ENCODE peak calls at places on chromosomes 5 and 9, in nine cellular contexts. One of them, this sample, is unnamed.

GRCh38 chr9:26892251-26893029 is at the start of gene CAAP1:
- DNase-seq in BE2C: peak; percentile 95
- DNase-seq in stimulated activated CD8-positive, alpha-beta memory T cell treated with anti-CD3 and anti-CD28 coated beads, Interleukin-12 subunit alpha, Interleukin-12 subunit beta, amount 100 ng/mL, for 1 hour: peak; percentile 90
- DNase-seq in hippocampal formation: peak; percentile 85
- DNase-seq in C1 segment of cervical spinal cord: peak; percentile 87
- DNase-seq in aorta: peak; percentile 99
- DNase-seq in RKO: peak; percentile 95
- DNase-seq in fibroblast of pulmonary artery: peak; percentile 93
- DNase-seq in stimulated activated CD4-positive, alpha-beta T cell treated with anti-CD3 and anti-CD28 coated beads, Interleukin-2, amount 100 ng/mL, for 48 hours: peak; percentile 90
- DNase-seq in this sample: peak; percentile 90

GRCh38 chr5:96933764-96934163 is 2.1 kb upstream of the LNPEP start:
- DNase-seq in BE2C: no peak
- DNase-seq in stimulated activated CD8-positive, alpha-beta memory T cell treated with anti-CD3 and anti-CD28 coated beads, Interleukin-12 subunit alpha, Interleukin-12 subunit beta, amount 100 ng/mL, for 1 hour: no peak
- DNase-seq in hippocampal formation: no peak
- DNase-seq in C1 segment of cervical spinal cord: no peak
- DNase-seq in aorta: no peak
- DNase-seq in RKO: peak; percentile 48
- DNase-seq in fibroblast of pulmonary artery: no peak
- DNase-seq in stimulated activated CD4-positive, alpha-beta T cell treated with anti-CD3 and anti-CD28 coated beads, Interleukin-2, amount 100 ng/mL, for 48 hours: no peak
- DNase-seq in this sample: peak; percentile 27

GRCh38 chr9:107465467-107466451 is 23.8 kb downstream of the KLF4 start:
- DNase-seq in BE2C: peak; percentile 65
- DNase-seq in stimulated activated CD8-positive, alpha-beta memory T cell treated with anti-CD3 and anti-CD28 coated beads, Interleukin-12 subunit alpha, Interleukin-12 subunit beta, amount 100 ng/mL, for 1 hour: no peak
- DNase-seq in hippocampal formation: peak; percentile 37
- DNase-seq in C1 segment of cervical spinal cord: peak; percentile 44
- DNase-seq in aorta: peak; percentile 91
- DNase-seq in RKO: no peak
- DNase-seq in fibroblast of pulmonary artery: peak; percentile 64
- DNase-seq in stimulated activated CD4-positive, alpha-beta T cell treated with anti-CD3 and anti-CD28 coated beads, Interleukin-2, amount 100 ng/mL, for 48 hours: peak; percentile 47
- DNase-seq in this sample: peak; percentile 67

GRCh38 chr5:165502893-165503696 is 1997.7 kb downstream of the MAT2B start:
- DNase-seq in BE2C: no peak
- DNase-seq in stimulated activated CD8-positive, alpha-beta memory T cell treated with anti-CD3 and anti-CD28 coated beads, Interleukin-12 subunit alpha, Interleukin-12 subunit beta, amount 100 ng/mL, for 1 hour: no peak
- DNase-seq in hippocampal formation: no peak
- DNase-seq in C1 segment of cervical spinal cord: no peak
- DNase-seq in aorta: no peak
- DNase-seq in RKO: no peak
- DNase-seq in fibroblast of pulmonary artery: no peak
- DNase-seq in stimulated activated CD4-positive, alpha-beta T cell treated with anti-CD3 and anti-CD28 coated beads, Interleukin-2, amount 100 ng/mL, for 48 hours: no peak
- DNase-seq in this sample: no peak

GRCh38 chr9:89022071-89022721 is 30.9 kb downstream of the S1PR3 start:
- DNase-seq in BE2C: no peak
- DNase-seq in stimulated activated CD8-positive, alpha-beta memory T cell treated with anti-CD3 and anti-CD28 coated beads, Interleukin-12 subunit alpha, Interleukin-12 subunit beta, amount 100 ng/mL, for 1 hour: no peak
- DNase-seq in hippocampal formation: no peak
- DNase-seq in C1 segment of cervical spinal cord: no peak
- DNase-seq in aorta: no peak
- DNase-seq in RKO: no peak
- DNase-seq in fibroblast of pulmonary artery: peak; percentile 76
- DNase-seq in stimulated activated CD4-positive, alpha-beta T cell treated with anti-CD3 and anti-CD28 coated beads, Interleukin-2, amount 100 ng/mL, for 48 hours: no peak
- DNase-seq in this sample: no peak

GRCh38 chr9:104772707-104773106 is 8.8 kb downstream of the NIPSNAP3B start:
- DNase-seq in BE2C: no peak
- DNase-seq in stimulated activated CD8-positive, alpha-beta memory T cell treated with anti-CD3 and anti-CD28 coated beads, Interleukin-12 subunit alpha, Interleukin-12 subunit beta, amount 100 ng/mL, for 1 hour: no peak
- DNase-seq in hippocampal formation: no peak
- DNase-seq in C1 segment of cervical spinal cord: no peak
- DNase-seq in aorta: no peak
- DNase-seq in RKO: no peak
- DNase-seq in fibroblast of pulmonary artery: peak; percentile 28
- DNase-seq in stimulated activated CD4-positive, alpha-beta T cell treated with anti-CD3 and anti-CD28 coated beads, Interleukin-2, amount 100 ng/mL, for 48 hours: no peak
- DNase-seq in this sample: no peak

GRCh38 chr5:17224858-17225436 is 7.5 kb downstream of the BASP1 start:
- DNase-seq in BE2C: no peak
- DNase-seq in stimulated activated CD8-positive, alpha-beta memory T cell treated with anti-CD3 and anti-CD28 coated beads, Interleukin-12 subunit alpha, Interleukin-12 subunit beta, amount 100 ng/mL, for 1 hour: no peak
- DNase-seq in hippocampal formation: no peak
- DNase-seq in C1 segment of cervical spinal cord: no peak
- DNase-seq in aorta: no peak
- DNase-seq in RKO: peak; percentile 5
- DNase-seq in fibroblast of pulmonary artery: peak; percentile 27
- DNase-seq in stimulated activated CD4-positive, alpha-beta T cell treated with anti-CD3 and anti-CD28 coated beads, Interleukin-2, amount 100 ng/mL, for 48 hours: no peak
- DNase-seq in this sample: no peak

GRCh38 chr5:59125961-59126360 is 543.1 kb downstream of the RAB3C start:
- DNase-seq in BE2C: no peak
- DNase-seq in stimulated activated CD8-positive, alpha-beta memory T cell treated with anti-CD3 and anti-CD28 coated beads, Interleukin-12 subunit alpha, Interleukin-12 subunit beta, amount 100 ng/mL, for 1 hour: no peak
- DNase-seq in hippocampal formation: no peak
- DNase-seq in C1 segment of cervical spinal cord: no peak
- DNase-seq in aorta: no peak
- DNase-seq in RKO: no peak
- DNase-seq in fibroblast of pulmonary artery: no peak
- DNase-seq in stimulated activated CD4-positive, alpha-beta T cell treated with anti-CD3 and anti-CD28 coated beads, Interleukin-2, amount 100 ng/mL, for 48 hours: no peak
- DNase-seq in this sample: no peak

GRCh38 chr9:78288214-78288892 is 8.6 kb upstream of the PSAT1 start:
- DNase-seq in BE2C: no peak
- DNase-seq in stimulated activated CD8-positive, alpha-beta memory T cell treated with anti-CD3 and anti-CD28 coated beads, Interleukin-12 subunit alpha, Interleukin-12 subunit beta, amount 100 ng/mL, for 1 hour: no peak
- DNase-seq in hippocampal formation: no peak
- DNase-seq in C1 segment of cervical spinal cord: no peak
- DNase-seq in aorta: no peak
- DNase-seq in RKO: no peak
- DNase-seq in fibroblast of pulmonary artery: no peak
- DNase-seq in stimulated activated CD4-positive, alpha-beta T cell treated with anti-CD3 and anti-CD28 coated beads, Interleukin-2, amount 100 ng/mL, for 48 hours: no peak
- DNase-seq in this sample: no peak

GRCh38 chr5:164597293-164597900 is 1092.0 kb downstream of the MAT2B start:
- DNase-seq in BE2C: peak; percentile 64
- DNase-seq in stimulated activated CD8-positive, alpha-beta memory T cell treated with anti-CD3 and anti-CD28 coated beads, Interleukin-12 subunit alpha, Interleukin-12 subunit beta, amount 100 ng/mL, for 1 hour: no peak
- DNase-seq in hippocampal formation: no peak
- DNase-seq in C1 segment of cervical spinal cord: no peak
- DNase-seq in aorta: no peak
- DNase-seq in RKO: peak; percentile 49
- DNase-seq in fibroblast of pulmonary artery: no peak
- DNase-seq in stimulated activated CD4-positive, alpha-beta T cell treated with anti-CD3 and anti-CD28 coated beads, Interleukin-2, amount 100 ng/mL, for 48 hours: no peak
- DNase-seq in this sample: peak; percentile 31

GRCh38 chr5:167743685-167744084 is 547.8 kb upstream of the WWC1 start:
- DNase-seq in BE2C: no peak
- DNase-seq in stimulated activated CD8-positive, alpha-beta memory T cell treated with anti-CD3 and anti-CD28 coated beads, Interleukin-12 subunit alpha, Interleukin-12 subunit beta, amount 100 ng/mL, for 1 hour: no peak
- DNase-seq in hippocampal formation: no peak
- DNase-seq in C1 segment of cervical spinal cord: no peak
- DNase-seq in aorta: no peak
- DNase-seq in RKO: no peak
- DNase-seq in fibroblast of pulmonary artery: peak; percentile 83
- DNase-seq in stimulated activated CD4-positive, alpha-beta T cell treated with anti-CD3 and anti-CD28 coated beads, Interleukin-2, amount 100 ng/mL, for 48 hours: no peak
- DNase-seq in this sample: no peak

GRCh38 chr5:10243660-10244240 is 5.9 kb downstream of the ATPSCKMT start:
- DNase-seq in BE2C: no peak
- DNase-seq in stimulated activated CD8-positive, alpha-beta memory T cell treated with anti-CD3 and anti-CD28 coated beads, Interleukin-12 subunit alpha, Interleukin-12 subunit beta, amount 100 ng/mL, for 1 hour: no peak
- DNase-seq in hippocampal formation: no peak
- DNase-seq in C1 segment of cervical spinal cord: no peak
- DNase-seq in aorta: no peak
- DNase-seq in RKO: no peak
- DNase-seq in fibroblast of pulmonary artery: no peak
- DNase-seq in stimulated activated CD4-positive, alpha-beta T cell treated with anti-CD3 and anti-CD28 coated beads, Interleukin-2, amount 100 ng/mL, for 48 hours: no peak
- DNase-seq in this sample: no peak

GRCh38 chr9:132220069-132220468 is 58.2 kb downstream of the NTNG2 start:
- DNase-seq in BE2C: no peak
- DNase-seq in stimulated activated CD8-positive, alpha-beta memory T cell treated with anti-CD3 and anti-CD28 coated beads, Interleukin-12 subunit alpha, Interleukin-12 subunit beta, amount 100 ng/mL, for 1 hour: no peak
- DNase-seq in hippocampal formation: no peak
- DNase-seq in C1 segment of cervical spinal cord: no peak
- DNase-seq in aorta: no peak
- DNase-seq in RKO: no peak
- DNase-seq in fibroblast of pulmonary artery: no peak
- DNase-seq in stimulated activated CD4-positive, alpha-beta T cell treated with anti-CD3 and anti-CD28 coated beads, Interleukin-2, amount 100 ng/mL, for 48 hours: no peak
- DNase-seq in this sample: no peak

GRCh38 chr5:3602713-3603502 is 7.3 kb downstream of the IRX1 start:
- DNase-seq in BE2C: no peak
- DNase-seq in stimulated activated CD8-positive, alpha-beta memory T cell treated with anti-CD3 and anti-CD28 coated beads, Interleukin-12 subunit alpha, Interleukin-12 subunit beta, amount 100 ng/mL, for 1 hour: no peak
- DNase-seq in hippocampal formation: no peak
- DNase-seq in C1 segment of cervical spinal cord: no peak
- DNase-seq in aorta: peak; percentile 81
- DNase-seq in RKO: no peak
- DNase-seq in fibroblast of pulmonary artery: peak; percentile 15
- DNase-seq in stimulated activated CD4-positive, alpha-beta T cell treated with anti-CD3 and anti-CD28 coated beads, Interleukin-2, amount 100 ng/mL, for 48 hours: no peak
- DNase-seq in this sample: no peak

GRCh38 chr9:97518909-97519307 is 17.4 kb downstream of the TMOD1 start:
- DNase-seq in BE2C: no peak
- DNase-seq in stimulated activated CD8-positive, alpha-beta memory T cell treated with anti-CD3 and anti-CD28 coated beads, Interleukin-12 subunit alpha, Interleukin-12 subunit beta, amount 100 ng/mL, for 1 hour: no peak
- DNase-seq in hippocampal formation: no peak
- DNase-seq in C1 segment of cervical spinal cord: no peak
- DNase-seq in aorta: peak; percentile 85
- DNase-seq in RKO: peak; percentile 51
- DNase-seq in fibroblast of pulmonary artery: peak; percentile 44
- DNase-seq in stimulated activated CD4-positive, alpha-beta T cell treated with anti-CD3 and anti-CD28 coated beads, Interleukin-2, amount 100 ng/mL, for 48 hours: no peak
- DNase-seq in this sample: peak; percentile 18

GRCh38 chr9:103364753-103365152 is 369.6 kb downstream of the CYLC2 start:
- DNase-seq in BE2C: no peak
- DNase-seq in stimulated activated CD8-positive, alpha-beta memory T cell treated with anti-CD3 and anti-CD28 coated beads, Interleukin-12 subunit alpha, Interleukin-12 subunit beta, amount 100 ng/mL, for 1 hour: no peak
- DNase-seq in hippocampal formation: no peak
- DNase-seq in C1 segment of cervical spinal cord: no peak
- DNase-seq in aorta: no peak
- DNase-seq in RKO: peak; percentile 61
- DNase-seq in fibroblast of pulmonary artery: peak; percentile 75
- DNase-seq in stimulated activated CD4-positive, alpha-beta T cell treated with anti-CD3 and anti-CD28 coated beads, Interleukin-2, amount 100 ng/mL, for 48 hours: no peak
- DNase-seq in this sample: no peak

GRCh38 chr9:82665324-82665723 is 397.6 kb downstream of the RASEF start:
- DNase-seq in BE2C: no peak
- DNase-seq in stimulated activated CD8-positive, alpha-beta memory T cell treated with anti-CD3 and anti-CD28 coated beads, Interleukin-12 subunit alpha, Interleukin-12 subunit beta, amount 100 ng/mL, for 1 hour: no peak
- DNase-seq in hippocampal formation: no peak
- DNase-seq in C1 segment of cervical spinal cord: no peak
- DNase-seq in aorta: no peak
- DNase-seq in RKO: no peak
- DNase-seq in fibroblast of pulmonary artery: no peak
- DNase-seq in stimulated activated CD4-positive, alpha-beta T cell treated with anti-CD3 and anti-CD28 coated beads, Interleukin-2, amount 100 ng/mL, for 48 hours: no peak
- DNase-seq in this sample: no peak

GRCh38 chr9:126009047-126009446 is 261.9 kb downstream of the PBX3 start:
- DNase-seq in BE2C: no peak
- DNase-seq in stimulated activated CD8-positive, alpha-beta memory T cell treated with anti-CD3 and anti-CD28 coated beads, Interleukin-12 subunit alpha, Interleukin-12 subunit beta, amount 100 ng/mL, for 1 hour: no peak
- DNase-seq in hippocampal formation: no peak
- DNase-seq in C1 segment of cervical spinal cord: no peak
- DNase-seq in aorta: no peak
- DNase-seq in RKO: peak; percentile 36
- DNase-seq in fibroblast of pulmonary artery: no peak
- DNase-seq in stimulated activated CD4-positive, alpha-beta T cell treated with anti-CD3 and anti-CD28 coated beads, Interleukin-2, amount 100 ng/mL, for 48 hours: no peak
- DNase-seq in this sample: no peak

GRCh38 chr9:10260501-10260900 is 352.3 kb downstream of the PTPRD start:
- DNase-seq in BE2C: no peak
- DNase-seq in stimulated activated CD8-positive, alpha-beta memory T cell treated with anti-CD3 and anti-CD28 coated beads, Interleukin-12 subunit alpha, Interleukin-12 subunit beta, amount 100 ng/mL, for 1 hour: no peak
- DNase-seq in hippocampal formation: no peak
- DNase-seq in C1 segment of cervical spinal cord: no peak
- DNase-seq in aorta: no peak
- DNase-seq in RKO: no peak
- DNase-seq in fibroblast of pulmonary artery: no peak
- DNase-seq in stimulated activated CD4-positive, alpha-beta T cell treated with anti-CD3 and anti-CD28 coated beads, Interleukin-2, amount 100 ng/mL, for 48 hours: no peak
- DNase-seq in this sample: no peak

GRCh38 chr9:113963914-113964739 is 88.0 kb downstream of the ZNF618 start:
- DNase-seq in BE2C: no peak
- DNase-seq in stimulated activated CD8-positive, alpha-beta memory T cell treated with anti-CD3 and anti-CD28 coated beads, Interleukin-12 subunit alpha, Interleukin-12 subunit beta, amount 100 ng/mL, for 1 hour: no peak
- DNase-seq in hippocampal formation: no peak
- DNase-seq in C1 segment of cervical spinal cord: no peak
- DNase-seq in aorta: no peak
- DNase-seq in RKO: no peak
- DNase-seq in fibroblast of pulmonary artery: no peak
- DNase-seq in stimulated activated CD4-positive, alpha-beta T cell treated with anti-CD3 and anti-CD28 coated beads, Interleukin-2, amount 100 ng/mL, for 48 hours: no peak
- DNase-seq in this sample: no peak

GRCh38 chr5:154627711-154628678 is 127.2 kb upstream of the LARP1 start:
- DNase-seq in BE2C: no peak
- DNase-seq in stimulated activated CD8-positive, alpha-beta memory T cell treated with anti-CD3 and anti-CD28 coated beads, Interleukin-12 subunit alpha, Interleukin-12 subunit beta, amount 100 ng/mL, for 1 hour: no peak
- DNase-seq in hippocampal formation: no peak
- DNase-seq in C1 segment of cervical spinal cord: no peak
- DNase-seq in aorta: no peak
- DNase-seq in RKO: no peak
- DNase-seq in fibroblast of pulmonary artery: no peak
- DNase-seq in stimulated activated CD4-positive, alpha-beta T cell treated with anti-CD3 and anti-CD28 coated beads, Interleukin-2, amount 100 ng/mL, for 48 hours: no peak
- DNase-seq in this sample: peak; percentile 46

GRCh38 chr5:179732918-179733763 is 519 bp downstream of the MAML1 start:
- DNase-seq in BE2C: peak; percentile 39
- DNase-seq in stimulated activated CD8-positive, alpha-beta memory T cell treated with anti-CD3 and anti-CD28 coated beads, Interleukin-12 subunit alpha, Interleukin-12 subunit beta, amount 100 ng/mL, for 1 hour: no peak
- DNase-seq in hippocampal formation: peak; percentile 54
- DNase-seq in C1 segment of cervical spinal cord: peak; percentile 53
- DNase-seq in aorta: peak; percentile 83
- DNase-seq in RKO: peak; percentile 51
- DNase-seq in fibroblast of pulmonary artery: peak; percentile 30
- DNase-seq in stimulated activated CD4-positive, alpha-beta T cell treated with anti-CD3 and anti-CD28 coated beads, Interleukin-2, amount 100 ng/mL, for 48 hours: peak; percentile 26
- DNase-seq in this sample: peak; percentile 51

GRCh38 chr5:138911441-138911840 is 36.3 kb upstream of the LRRTM2 start:
- DNase-seq in BE2C: no peak
- DNase-seq in stimulated activated CD8-positive, alpha-beta memory T cell treated with anti-CD3 and anti-CD28 coated beads, Interleukin-12 subunit alpha, Interleukin-12 subunit beta, amount 100 ng/mL, for 1 hour: no peak
- DNase-seq in hippocampal formation: no peak
- DNase-seq in C1 segment of cervical spinal cord: no peak
- DNase-seq in aorta: no peak
- DNase-seq in RKO: no peak
- DNase-seq in fibroblast of pulmonary artery: peak; percentile 44
- DNase-seq in stimulated activated CD4-positive, alpha-beta T cell treated with anti-CD3 and anti-CD28 coated beads, Interleukin-2, amount 100 ng/mL, for 48 hours: no peak
- DNase-seq in this sample: no peak

GRCh38 chr5:16885635-16886365 is 50.3 kb downstream of the MYO10 start:
- DNase-seq in BE2C: no peak
- DNase-seq in stimulated activated CD8-positive, alpha-beta memory T cell treated with anti-CD3 and anti-CD28 coated beads, Interleukin-12 subunit alpha, Interleukin-12 subunit beta, amount 100 ng/mL, for 1 hour: no peak
- DNase-seq in hippocampal formation: no peak
- DNase-seq in C1 segment of cervical spinal cord: no peak
- DNase-seq in aorta: no peak
- DNase-seq in RKO: no peak
- DNase-seq in fibroblast of pulmonary artery: no peak
- DNase-seq in stimulated activated CD4-positive, alpha-beta T cell treated with anti-CD3 and anti-CD28 coated beads, Interleukin-2, amount 100 ng/mL, for 48 hours: no peak
- DNase-seq in this sample: no peak

GRCh38 chr9:14433841-14434511 is 120.0 kb upstream of the NFIB start:
- DNase-seq in BE2C: peak; percentile 69
- DNase-seq in stimulated activated CD8-positive, alpha-beta memory T cell treated with anti-CD3 and anti-CD28 coated beads, Interleukin-12 subunit alpha, Interleukin-12 subunit beta, amount 100 ng/mL, for 1 hour: no peak
- DNase-seq in hippocampal formation: peak; percentile 39
- DNase-seq in C1 segment of cervical spinal cord: peak; percentile 23
- DNase-seq in aorta: no peak
- DNase-seq in RKO: peak; percentile 73
- DNase-seq in fibroblast of pulmonary artery: peak; percentile 87
- DNase-seq in stimulated activated CD4-positive, alpha-beta T cell treated with anti-CD3 and anti-CD28 coated beads, Interleukin-2, amount 100 ng/mL, for 48 hours: no peak
- DNase-seq in this sample: peak; percentile 57

GRCh38 chr5:112276996-112277395 is 142.1 kb downstream of the EPB41L4A start:
- DNase-seq in BE2C: peak; percentile 28
- DNase-seq in stimulated activated CD8-positive, alpha-beta memory T cell treated with anti-CD3 and anti-CD28 coated beads, Interleukin-12 subunit alpha, Interleukin-12 subunit beta, amount 100 ng/mL, for 1 hour: no peak
- DNase-seq in hippocampal formation: no peak
- DNase-seq in C1 segment of cervical spinal cord: no peak
- DNase-seq in aorta: no peak
- DNase-seq in RKO: no peak
- DNase-seq in fibroblast of pulmonary artery: no peak
- DNase-seq in stimulated activated CD4-positive, alpha-beta T cell treated with anti-CD3 and anti-CD28 coated beads, Interleukin-2, amount 100 ng/mL, for 48 hours: no peak
- DNase-seq in this sample: no peak

GRCh38 chr9:8188720-8189407 is 389.3 kb upstream of the DMAC1 start:
- DNase-seq in BE2C: peak; percentile 82
- DNase-seq in stimulated activated CD8-positive, alpha-beta memory T cell treated with anti-CD3 and anti-CD28 coated beads, Interleukin-12 subunit alpha, Interleukin-12 subunit beta, amount 100 ng/mL, for 1 hour: no peak
- DNase-seq in hippocampal formation: no peak
- DNase-seq in C1 segment of cervical spinal cord: no peak
- DNase-seq in aorta: no peak
- DNase-seq in RKO: peak; percentile 7
- DNase-seq in fibroblast of pulmonary artery: no peak
- DNase-seq in stimulated activated CD4-positive, alpha-beta T cell treated with anti-CD3 and anti-CD28 coated beads, Interleukin-2, amount 100 ng/mL, for 48 hours: peak; percentile 9
- DNase-seq in this sample: no peak

GRCh38 chr5:83035373-83036170 is 41.6 kb downstream of the TMEM167A start:
- DNase-seq in BE2C: peak; percentile 79
- DNase-seq in stimulated activated CD8-positive, alpha-beta memory T cell treated with anti-CD3 and anti-CD28 coated beads, Interleukin-12 subunit alpha, Interleukin-12 subunit beta, amount 100 ng/mL, for 1 hour: no peak
- DNase-seq in hippocampal formation: peak; percentile 92
- DNase-seq in C1 segment of cervical spinal cord: peak; percentile 80
- DNase-seq in aorta: no peak
- DNase-seq in RKO: no peak
- DNase-seq in fibroblast of pulmonary artery: no peak
- DNase-seq in stimulated activated CD4-positive, alpha-beta T cell treated with anti-CD3 and anti-CD28 coated beads, Interleukin-2, amount 100 ng/mL, for 48 hours: no peak
- DNase-seq in this sample: no peak

GRCh38 chr5:174134545-174134944 is 89.0 kb downstream of the NSG2 start:
- DNase-seq in BE2C: no peak
- DNase-seq in stimulated activated CD8-positive, alpha-beta memory T cell treated with anti-CD3 and anti-CD28 coated beads, Interleukin-12 subunit alpha, Interleukin-12 subunit beta, amount 100 ng/mL, for 1 hour: no peak
- DNase-seq in hippocampal formation: no peak
- DNase-seq in C1 segment of cervical spinal cord: no peak
- DNase-seq in aorta: no peak
- DNase-seq in RKO: no peak
- DNase-seq in fibroblast of pulmonary artery: no peak
- DNase-seq in stimulated activated CD4-positive, alpha-beta T cell treated with anti-CD3 and anti-CD28 coated beads, Interleukin-2, amount 100 ng/mL, for 48 hours: no peak
- DNase-seq in this sample: no peak

GRCh38 chr5:102811962-102812361 is 56.9 kb downstream of the PAM start:
- DNase-seq in BE2C: no peak
- DNase-seq in stimulated activated CD8-positive, alpha-beta memory T cell treated with anti-CD3 and anti-CD28 coated beads, Interleukin-12 subunit alpha, Interleukin-12 subunit beta, amount 100 ng/mL, for 1 hour: no peak
- DNase-seq in hippocampal formation: no peak
- DNase-seq in C1 segment of cervical spinal cord: no peak
- DNase-seq in aorta: no peak
- DNase-seq in RKO: peak; percentile 71
- DNase-seq in fibroblast of pulmonary artery: peak; percentile 46
- DNase-seq in stimulated activated CD4-positive, alpha-beta T cell treated with anti-CD3 and anti-CD28 coated beads, Interleukin-2, amount 100 ng/mL, for 48 hours: no peak
- DNase-seq in this sample: peak; percentile 65

GRCh38 chr5:3738909-3739308 is 143.3 kb downstream of the IRX1 start:
- DNase-seq in BE2C: no peak
- DNase-seq in stimulated activated CD8-positive, alpha-beta memory T cell treated with anti-CD3 and anti-CD28 coated beads, Interleukin-12 subunit alpha, Interleukin-12 subunit beta, amount 100 ng/mL, for 1 hour: no peak
- DNase-seq in hippocampal formation: no peak
- DNase-seq in C1 segment of cervical spinal cord: no peak
- DNase-seq in aorta: no peak
- DNase-seq in RKO: no peak
- DNase-seq in fibroblast of pulmonary artery: no peak
- DNase-seq in stimulated activated CD4-positive, alpha-beta T cell treated with anti-CD3 and anti-CD28 coated beads, Interleukin-2, amount 100 ng/mL, for 48 hours: no peak
- DNase-seq in this sample: no peak

This sample was measured in SW480.